ENCODE peak calls at places on chromosomes 6 and 20, in four cellular contexts. One of them, this sample, is unnamed.

GRCh38 chr6:106511274-106512047 is 117.8 kb downstream of the RTN4IP1 start:
- DNase-seq in GM12878: no peak
- DNase-seq in SK-N-SH: peak; percentile 60
- DNase-seq in K562: no peak
- DNase-seq in this sample: peak; percentile 50

GRCh38 chr20:18633411-18633810 is 45.6 kb downstream of the DTD1 start:
- DNase-seq in GM12878: no peak
- DNase-seq in SK-N-SH: no peak
- DNase-seq in K562: no peak
- DNase-seq in this sample: no peak

GRCh38 chr20:10671221-10671849 is 2.5 kb downstream of the JAG1 start:
- DNase-seq in GM12878: peak; percentile 69
- DNase-seq in K562: peak; percentile 24
- DNase-seq in SK-N-SH: peak; percentile 71
- DNase-seq in this sample: peak; percentile 72

GRCh38 chr20:20495719-20496474 is 128.0 kb downstream of the INSM1 start:
- DNase-seq in K562: no peak
- DNase-seq in SK-N-SH: no peak
- DNase-seq in GM12878: no peak
- DNase-seq in this sample: no peak

GRCh38 chr6:42140051-42140450 is 2.4 kb downstream of the C6orf132 start:
- DNase-seq in SK-N-SH: no peak
- DNase-seq in K562: no peak
- DNase-seq in GM12878: no peak
- DNase-seq in this sample: no peak

GRCh38 chr6:127550403-127550802 is 26.6 kb upstream of the C6orf58 start:
- DNase-seq in GM12878: no peak
- DNase-seq in SK-N-SH: no peak
- DNase-seq in K562: no peak
- DNase-seq in this sample: no peak

GRCh38 chr6:94487371-94487770 is 1068.0 kb upstream of the EPHA7 start:
- DNase-seq in GM12878: no peak
- DNase-seq in SK-N-SH: no peak
- DNase-seq in K562: no peak
- DNase-seq in this sample: no peak

GRCh38 chr6:155473741-155474140 is 18.1 kb upstream of the NOX3 start:
- DNase-seq in K562: no peak
- DNase-seq in GM12878: no peak
- DNase-seq in SK-N-SH: no peak
- DNase-seq in this sample: no peak

GRCh38 chr20:35716330-35716729 is 17.1 kb downstream of the ROMO1 start:
- DNase-seq in GM12878: no peak
- DNase-seq in K562: no peak
- DNase-seq in SK-N-SH: no peak
- DNase-seq in this sample: no peak

DNA sequence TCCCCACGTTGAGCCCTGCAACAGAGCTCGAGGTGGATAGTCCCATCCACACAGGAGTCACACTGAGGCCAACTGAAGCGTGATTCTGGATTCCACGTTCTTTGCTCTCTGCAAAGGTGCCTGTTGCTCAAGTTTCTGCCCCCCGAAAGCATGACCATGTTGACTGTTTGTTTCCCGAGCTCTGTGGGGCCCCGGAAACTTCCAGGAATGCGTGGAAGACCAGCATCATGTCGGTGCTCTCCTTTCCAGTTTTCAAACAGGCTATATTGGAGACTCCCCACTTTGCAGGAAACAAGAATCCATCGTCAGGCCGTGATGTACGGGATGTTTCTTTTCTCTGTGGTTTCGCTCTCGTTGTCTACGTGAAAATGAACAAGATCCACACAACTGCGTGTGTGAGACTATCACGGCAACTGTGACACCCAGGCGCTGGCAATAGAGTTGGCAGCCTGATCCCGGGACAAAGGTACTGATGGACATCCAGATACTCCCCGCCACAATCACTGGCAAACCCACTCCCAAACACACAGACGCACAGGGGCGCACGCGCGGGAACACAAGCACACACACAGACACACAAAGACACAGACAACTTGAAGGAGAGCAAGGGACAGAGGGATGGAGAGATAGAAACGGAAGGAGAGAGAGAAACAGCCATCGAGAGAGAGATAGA is 444.6 kb upstream of the DEFB115 start:
- DNase-seq in K562: no peak
- DNase-seq in GM12878: no peak
- DNase-seq in SK-N-SH: peak; percentile 17
- DNase-seq in this sample: no peak
- TF ChIP-seq USF1 in K562: no peak
- TF ChIP-seq USF1 in GM12878: no peak
- TF ChIP-seq USF1 in SK-N-SH: no peak
- TF ChIP-seq USF1 in this sample: no peak

GRCh38 chr6:89239338-89239737 is 22.2 kb upstream of the GABRR1 start:
- DNase-seq in SK-N-SH: peak; percentile 34
- DNase-seq in GM12878: no peak
- DNase-seq in K562: peak; percentile 20
- DNase-seq in this sample: peak; percentile 32

GRCh38 chr6:89243331-89243629 is 26.1 kb upstream of the GABRR1 start:
- DNase-seq in K562: no peak
- DNase-seq in GM12878: no peak
- DNase-seq in SK-N-SH: no peak
- DNase-seq in this sample: no peak

GRCh38 chr6:89242574-89243330 is 25.6 kb upstream of the GABRR1 start:
- DNase-seq in GM12878: no peak
- DNase-seq in SK-N-SH: peak; percentile 61
- DNase-seq in K562: no peak
- DNase-seq in this sample: no peak

GRCh38 chr6:89250239-89250638 is 33.1 kb upstream of the GABRR1 start:
- DNase-seq in GM12878: no peak
- DNase-seq in K562: no peak
- DNase-seq in SK-N-SH: no peak
- DNase-seq in this sample: no peak

GRCh38 chr6:89244237-89244985 is 27.3 kb upstream of the GABRR1 start:
- DNase-seq in K562: no peak
- DNase-seq in GM12878: no peak
- DNase-seq in SK-N-SH: no peak
- DNase-seq in this sample: no peak
- TF ChIP-seq USF1 in K562: no peak
- TF ChIP-seq USF1 in GM12878: no peak
- TF ChIP-seq USF1 in SK-N-SH: no peak
- TF ChIP-seq USF1 in this sample: no peak

DNA sequence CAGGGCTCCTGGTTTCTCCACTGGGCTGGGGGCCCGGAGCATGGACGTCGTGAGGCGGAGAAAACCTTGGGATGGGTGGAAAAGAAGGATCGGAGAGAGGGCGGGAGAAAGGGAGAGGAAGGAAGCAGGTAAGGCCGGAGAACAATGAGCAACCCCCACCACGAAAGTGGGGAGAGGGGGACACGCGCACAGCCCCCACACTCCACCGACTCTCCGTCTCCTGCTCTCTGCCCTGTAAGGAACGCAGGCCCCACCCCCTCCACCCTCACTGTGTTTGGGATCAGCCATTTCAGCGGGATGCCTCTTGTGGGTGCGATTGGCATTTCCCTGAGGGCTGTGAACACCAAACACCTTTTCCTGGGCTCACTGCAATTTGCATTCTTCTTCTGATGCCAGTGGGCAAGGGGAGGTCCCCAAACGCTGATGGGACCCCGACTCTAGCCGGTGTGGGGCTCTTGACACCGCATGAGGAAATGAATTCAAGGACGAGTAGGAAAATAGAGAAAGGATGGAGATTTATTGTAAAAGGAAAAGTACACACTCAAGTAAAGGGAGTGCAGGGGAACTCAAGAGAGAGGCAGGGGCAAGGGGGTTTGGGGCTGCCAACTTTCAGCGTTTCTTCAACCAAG is 13.0 kb upstream of the RAET1L start:
- DNase-seq in GM12878: no peak
- DNase-seq in K562: no peak
- DNase-seq in SK-N-SH: no peak
- DNase-seq in this sample: peak; percentile 44
- TF ChIP-seq USF1 in GM12878: no peak
- TF ChIP-seq USF1 in K562: no peak
- TF ChIP-seq USF1 in SK-N-SH: no peak
- TF ChIP-seq USF1 in this sample: no peak

GRCh38 chr6:164286021-164286420 is 871.5 kb downstream of the QKI start:
- DNase-seq in K562: no peak
- DNase-seq in SK-N-SH: no peak
- DNase-seq in GM12878: no peak
- DNase-seq in this sample: no peak
- TF ChIP-seq USF1 in K562: no peak
- TF ChIP-seq USF1 in SK-N-SH: no peak
- TF ChIP-seq USF1 in GM12878: no peak
- TF ChIP-seq USF1 in this sample: no peak